ENCODE peak calls at places on chromosomes 5 and 9, in nine cellular contexts. One of them, this sample, is unnamed.

GRCh38 chr9:6229604-6230003 is 14.0 kb downstream of the IL33 start:
- DNase-seq in stimulated activated CD8-positive, alpha-beta memory T cell treated with anti-CD3 and anti-CD28 coated beads, Interleukin-15, amount 100 ng/mL, for 4 hours: no peak
- DNase-seq in H4: no peak
- DNase-seq in GDM1: no peak
- DNase-seq in Calu3: no peak
- DNase-seq in WTC11: no peak
- DNase-seq in amniotic epithelial cell: peak
- DNase-seq in NCI-H460: no peak
- DNase-seq in A172: no peak
- DNase-seq in this sample: no peak

GRCh38 chr9:35608221-35608620 is 3.2 kb downstream of the TESK1 start:
- DNase-seq in WTC11: no peak
- DNase-seq in NCI-H460: no peak
- DNase-seq in GDM1: no peak
- DNase-seq in amniotic epithelial cell: no peak
- DNase-seq in Calu3: no peak
- DNase-seq in stimulated activated CD8-positive, alpha-beta memory T cell treated with anti-CD3 and anti-CD28 coated beads, Interleukin-15, amount 100 ng/mL, for 4 hours: no peak
- DNase-seq in A172: no peak
- DNase-seq in H4: no peak
- DNase-seq in this sample: no peak

GRCh38 chr5:150329038-150329437 is 26.3 kb upstream of the ARSI start:
- DNase-seq in H4: no peak
- DNase-seq in amniotic epithelial cell: no peak
- DNase-seq in A172: no peak
- DNase-seq in Calu3: no peak
- DNase-seq in stimulated activated CD8-positive, alpha-beta memory T cell treated with anti-CD3 and anti-CD28 coated beads, Interleukin-15, amount 100 ng/mL, for 4 hours: no peak
- DNase-seq in GDM1: no peak
- DNase-seq in NCI-H460: no peak
- DNase-seq in WTC11: no peak
- DNase-seq in this sample: no peak

GRCh38 chr5:172932313-172933017 is 26.8 kb upstream of the RPL26L1 start:
- DNase-seq in amniotic epithelial cell: peak
- DNase-seq in GDM1: peak
- DNase-seq in WTC11: peak
- DNase-seq in stimulated activated CD8-positive, alpha-beta memory T cell treated with anti-CD3 and anti-CD28 coated beads, Interleukin-15, amount 100 ng/mL, for 4 hours: peak
- DNase-seq in A172: peak
- DNase-seq in Calu3: peak
- DNase-seq in H4: peak
- DNase-seq in NCI-H460: peak
- DNase-seq in this sample: no peak

GRCh38 chr5:162485666-162486292 is 418.2 kb downstream of the GABRG2 start:
- DNase-seq in stimulated activated CD8-positive, alpha-beta memory T cell treated with anti-CD3 and anti-CD28 coated beads, Interleukin-15, amount 100 ng/mL, for 4 hours: no peak
- DNase-seq in H4: no peak
- DNase-seq in amniotic epithelial cell: no peak
- DNase-seq in NCI-H460: no peak
- DNase-seq in GDM1: no peak
- DNase-seq in Calu3: no peak
- DNase-seq in WTC11: no peak
- DNase-seq in A172: no peak
- DNase-seq in this sample: no peak

GRCh38 chr5:138459311-138459710 is 6.0 kb upstream of the EGR1 start:
- DNase-seq in A172: no peak
- DNase-seq in NCI-H460: no peak
- DNase-seq in Calu3: no peak
- DNase-seq in H4: no peak
- DNase-seq in WTC11: no peak
- DNase-seq in stimulated activated CD8-positive, alpha-beta memory T cell treated with anti-CD3 and anti-CD28 coated beads, Interleukin-15, amount 100 ng/mL, for 4 hours: peak
- DNase-seq in amniotic epithelial cell: no peak
- DNase-seq in GDM1: no peak
- DNase-seq in this sample: no peak

GRCh38 chr5:35041251-35041650 is 6.5 kb downstream of the AGXT2 start:
- DNase-seq in GDM1: no peak
- DNase-seq in Calu3: no peak
- DNase-seq in WTC11: no peak
- DNase-seq in A172: no peak
- DNase-seq in NCI-H460: no peak
- DNase-seq in stimulated activated CD8-positive, alpha-beta memory T cell treated with anti-CD3 and anti-CD28 coated beads, Interleukin-15, amount 100 ng/mL, for 4 hours: no peak
- DNase-seq in H4: no peak
- DNase-seq in amniotic epithelial cell: peak
- DNase-seq in this sample: no peak

GRCh38 chr5:163362806-163363788 is 74.3 kb upstream of the CCNG1 start:
- DNase-seq in Calu3: no peak
- DNase-seq in amniotic epithelial cell: peak
- DNase-seq in NCI-H460: no peak
- DNase-seq in GDM1: no peak
- DNase-seq in WTC11: no peak
- DNase-seq in stimulated activated CD8-positive, alpha-beta memory T cell treated with anti-CD3 and anti-CD28 coated beads, Interleukin-15, amount 100 ng/mL, for 4 hours: no peak
- DNase-seq in A172: peak
- DNase-seq in H4: no peak
- DNase-seq in this sample: no peak

GRCh38 chr9:98311541-98311940 is 56.1 kb upstream of the TBC1D2 start:
- DNase-seq in NCI-H460: no peak
- DNase-seq in stimulated activated CD8-positive, alpha-beta memory T cell treated with anti-CD3 and anti-CD28 coated beads, Interleukin-15, amount 100 ng/mL, for 4 hours: no peak
- DNase-seq in A172: no peak
- DNase-seq in WTC11: no peak
- DNase-seq in GDM1: no peak
- DNase-seq in Calu3: no peak
- DNase-seq in H4: no peak
- DNase-seq in amniotic epithelial cell: no peak
- DNase-seq in this sample: no peak

GRCh38 chr5:132238169-132238744 is 10.6 kb upstream of the P4HA2 start:
- DNase-seq in A172: peak
- DNase-seq in H4: peak
- DNase-seq in stimulated activated CD8-positive, alpha-beta memory T cell treated with anti-CD3 and anti-CD28 coated beads, Interleukin-15, amount 100 ng/mL, for 4 hours: peak
- DNase-seq in WTC11: peak
- DNase-seq in Calu3: peak
- DNase-seq in GDM1: peak
- DNase-seq in NCI-H460: peak
- DNase-seq in amniotic epithelial cell: peak
- DNase-seq in this sample: peak

GRCh38 chr5:75886706-75887105 is 169.5 kb upstream of the POC5 start:
- DNase-seq in NCI-H460: no peak
- DNase-seq in GDM1: no peak
- DNase-seq in amniotic epithelial cell: no peak
- DNase-seq in A172: peak
- DNase-seq in WTC11: no peak
- DNase-seq in Calu3: no peak
- DNase-seq in stimulated activated CD8-positive, alpha-beta memory T cell treated with anti-CD3 and anti-CD28 coated beads, Interleukin-15, amount 100 ng/mL, for 4 hours: no peak
- DNase-seq in H4: no peak
- DNase-seq in this sample: no peak

GRCh38 chr5:145347026-145347616 is 488.0 kb downstream of the PRELID2 start:
- DNase-seq in NCI-H460: peak
- DNase-seq in amniotic epithelial cell: peak
- DNase-seq in Calu3: peak
- DNase-seq in A172: peak
- DNase-seq in stimulated activated CD8-positive, alpha-beta memory T cell treated with anti-CD3 and anti-CD28 coated beads, Interleukin-15, amount 100 ng/mL, for 4 hours: no peak
- DNase-seq in H4: peak
- DNase-seq in GDM1: no peak
- DNase-seq in WTC11: no peak
- DNase-seq in this sample: peak

GRCh38 chr5:180172447-180173197 is 36.4 kb downstream of the RASGEF1C start:
- DNase-seq in NCI-H460: no peak
- DNase-seq in A172: no peak
- DNase-seq in stimulated activated CD8-positive, alpha-beta memory T cell treated with anti-CD3 and anti-CD28 coated beads, Interleukin-15, amount 100 ng/mL, for 4 hours: no peak
- DNase-seq in H4: no peak
- DNase-seq in WTC11: no peak
- DNase-seq in GDM1: no peak
- DNase-seq in Calu3: peak
- DNase-seq in amniotic epithelial cell: no peak
- DNase-seq in this sample: no peak

GRCh38 chr9:105475302-105475701 is 27.5 kb downstream of the FSD1L start:
- DNase-seq in H4: peak
- DNase-seq in Calu3: no peak
- DNase-seq in WTC11: no peak
- DNase-seq in NCI-H460: peak
- DNase-seq in stimulated activated CD8-positive, alpha-beta memory T cell treated with anti-CD3 and anti-CD28 coated beads, Interleukin-15, amount 100 ng/mL, for 4 hours: no peak
- DNase-seq in GDM1: no peak
- DNase-seq in A172: peak
- DNase-seq in amniotic epithelial cell: peak
- DNase-seq in this sample: peak

GRCh38 chr9:127684576-127684975 is 22.2 kb upstream of the CFAP157 start:
- DNase-seq in stimulated activated CD8-positive, alpha-beta memory T cell treated with anti-CD3 and anti-CD28 coated beads, Interleukin-15, amount 100 ng/mL, for 4 hours: no peak
- DNase-seq in Calu3: no peak
- DNase-seq in NCI-H460: no peak
- DNase-seq in GDM1: no peak
- DNase-seq in H4: no peak
- DNase-seq in amniotic epithelial cell: peak
- DNase-seq in A172: peak
- DNase-seq in WTC11: no peak
- DNase-seq in this sample: no peak

GRCh38 chr9:89435315-89435823 is 62.5 kb downstream of the SEMA4D start:
- DNase-seq in GDM1: no peak
- DNase-seq in NCI-H460: no peak
- DNase-seq in A172: no peak
- DNase-seq in amniotic epithelial cell: no peak
- DNase-seq in WTC11: peak
- DNase-seq in stimulated activated CD8-positive, alpha-beta memory T cell treated with anti-CD3 and anti-CD28 coated beads, Interleukin-15, amount 100 ng/mL, for 4 hours: no peak
- DNase-seq in H4: no peak
- DNase-seq in Calu3: peak
- DNase-seq in this sample: no peak

GRCh38 chr9:34717996-34718614 is 8.2 kb upstream of the CCL21 start:
- DNase-seq in WTC11: no peak
- DNase-seq in amniotic epithelial cell: no peak
- DNase-seq in NCI-H460: no peak
- DNase-seq in H4: no peak
- DNase-seq in stimulated activated CD8-positive, alpha-beta memory T cell treated with anti-CD3 and anti-CD28 coated beads, Interleukin-15, amount 100 ng/mL, for 4 hours: no peak
- DNase-seq in Calu3: no peak
- DNase-seq in A172: no peak
- DNase-seq in GDM1: no peak
- DNase-seq in this sample: no peak

GRCh38 chr5:131671994-131672655 is 37.1 kb upstream of the RAPGEF6 start:
- DNase-seq in GDM1: no peak
- DNase-seq in A172: peak
- DNase-seq in WTC11: no peak
- DNase-seq in Calu3: no peak
- DNase-seq in stimulated activated CD8-positive, alpha-beta memory T cell treated with anti-CD3 and anti-CD28 coated beads, Interleukin-15, amount 100 ng/mL, for 4 hours: no peak
- DNase-seq in NCI-H460: peak
- DNase-seq in amniotic epithelial cell: peak
- DNase-seq in H4: peak
- DNase-seq in this sample: peak

GRCh38 chr5:176360894-176361436 is 599 bp downstream of the KIAA1191 start:
- DNase-seq in stimulated activated CD8-positive, alpha-beta memory T cell treated with anti-CD3 and anti-CD28 coated beads, Interleukin-15, amount 100 ng/mL, for 4 hours: no peak
- DNase-seq in Calu3: peak
- DNase-seq in WTC11: no peak
- DNase-seq in GDM1: no peak
- DNase-seq in H4: no peak
- DNase-seq in A172: no peak
- DNase-seq in NCI-H460: no peak
- DNase-seq in amniotic epithelial cell: no peak
- DNase-seq in this sample: no peak

GRCh38 chr9:93587284-93587650 is 10.9 kb downstream of the PHF2 start:
- DNase-seq in WTC11: no peak
- DNase-seq in Calu3: no peak
- DNase-seq in GDM1: no peak
- DNase-seq in NCI-H460: no peak
- DNase-seq in stimulated activated CD8-positive, alpha-beta memory T cell treated with anti-CD3 and anti-CD28 coated beads, Interleukin-15, amount 100 ng/mL, for 4 hours: no peak
- DNase-seq in H4: no peak
- DNase-seq in A172: no peak
- DNase-seq in amniotic epithelial cell: no peak
- DNase-seq in this sample: no peak

GRCh38 chr9:34961574-34962480 is 3.7 kb downstream of the PHF24 start:
- DNase-seq in H4: peak
- DNase-seq in Calu3: peak
- DNase-seq in WTC11: no peak
- DNase-seq in GDM1: no peak
- DNase-seq in amniotic epithelial cell: peak
- DNase-seq in stimulated activated CD8-positive, alpha-beta memory T cell treated with anti-CD3 and anti-CD28 coated beads, Interleukin-15, amount 100 ng/mL, for 4 hours: no peak
- DNase-seq in A172: peak
- DNase-seq in NCI-H460: no peak
- DNase-seq in this sample: no peak

GRCh38 chr5:168005093-168005492 is 286.4 kb upstream of the WWC1 start:
- DNase-seq in H4: no peak
- DNase-seq in stimulated activated CD8-positive, alpha-beta memory T cell treated with anti-CD3 and anti-CD28 coated beads, Interleukin-15, amount 100 ng/mL, for 4 hours: no peak
- DNase-seq in Calu3: no peak
- DNase-seq in NCI-H460: no peak
- DNase-seq in amniotic epithelial cell: no peak
- DNase-seq in WTC11: no peak
- DNase-seq in A172: no peak
- DNase-seq in GDM1: no peak
- DNase-seq in this sample: no peak

GRCh38 chr5:109694451-109694891 is 4.7 kb downstream of the MAN2A1 start:
- DNase-seq in H4: no peak
- DNase-seq in Calu3: no peak
- DNase-seq in A172: no peak
- DNase-seq in NCI-H460: no peak
- DNase-seq in stimulated activated CD8-positive, alpha-beta memory T cell treated with anti-CD3 and anti-CD28 coated beads, Interleukin-15, amount 100 ng/mL, for 4 hours: no peak
- DNase-seq in amniotic epithelial cell: peak
- DNase-seq in WTC11: no peak
- DNase-seq in GDM1: no peak
- DNase-seq in this sample: no peak

This sample was measured in astrocyte of the cerebellum.